ENCODE peak calls at places on chromosomes 11 and 22, in four cellular contexts. K is AG10803; Z is activated T-helper 1 cell treated with anti-CD3 and anti-CD28 coated beads, Interleukin-12 subunit alpha, Interleukin-12 subunit beta, Interleukin-2, Interleukin-4 antibody, amounts not matched to agents 30 ng/mL and 10 ng/mL and 1 ng/mL, durations not matched to agents 14 hours and 24 hours and 36 hours; F is Panc1. P is an unnamed sample.

GRCh38 chr11:72144807-72145565 is 9.5 kb downstream of the FOLR3 start:
- DNase-seq in F (no peak), K (peak), Z (no peak), P (peak)

GRCh38 chr11:134586726-134587125 is 174.7 kb upstream of the B3GAT1 start:
- DNase-seq in K (no peak), F (no peak), Z (no peak), P (no peak)

GRCh38 chr11:1138053-1138452 is 19.7 kb upstream of the MUC5AC start:
- DNase-seq in Z (no peak), F (no peak), K (peak), P (no peak)

GRCh38 chr22:39868741-39869140 is 24.8 kb downstream of the ENTHD1 start:
- DNase-seq in K (no peak), Z (no peak), F (no peak), P (no peak)

GRCh38 chr22:33210129-33210784 is 152.1 kb upstream of the SYN3 start:
- DNase-seq in F (no peak), K (peak), Z (peak), P (no peak)

GRCh38 chr11:68039526-68040086 is 781 bp downstream of the TCIRG1 start:
- DNase-seq in K (no peak), Z (no peak), F (no peak), P (no peak)

GRCh38 chr11:12769834-12770345 is 95.7 kb downstream of the TEAD1 start:
- DNase-seq in Z (no peak), K (peak), F (no peak), P (peak)

GRCh38 chr11:118448294-118448693 is 12.0 kb downstream of the KMT2A start:
- DNase-seq in F (no peak), Z (no peak), K (peak), P (no peak)

GRCh38 chr11:124900464-124900863 is 2.8 kb upstream of the ROBO4 start:
- DNase-seq in K (peak), Z (no peak), F (no peak), P (peak)

GRCh38 chr11:18239655-18240054 is 3.1 kb upstream of the SAA4 start:
- DNase-seq in F (no peak), Z (no peak), K (no peak), P (no peak)

GRCh38 chr22:27144345-27144744 is 487.0 kb downstream of the MIAT start:
- DNase-seq in Z (no peak), F (no peak), K (peak), P (no peak)

GRCh38 chr11:113675003-113675471 is 31.1 kb downstream of the TMPRSS5 start:
- DNase-seq in K (peak), Z (peak), F (no peak), P (peak)

GRCh38 chr11:93028959-93029536 is 59.6 kb downstream of the MTNR1B start:
- DNase-seq in K (no peak), F (no peak), Z (no peak), P (no peak)

GRCh38 chr11:8649361-8649760 is 33.1 kb downstream of the TRIM66 start:
- DNase-seq in K (peak), Z (no peak), F (no peak), P (peak)

GRCh38 chr22:30404307-30404706 is 7.5 kb downstream of the SEC14L2 start:
- DNase-seq in K (no peak), Z (no peak), F (no peak), P (no peak)

GRCh38 chr11:111531687-111532364 is 8.7 kb upstream of the LAYN start:
- DNase-seq in F (no peak), K (peak), Z (peak), P (peak)

P was measured in AG04450.